ENCODE peak calls at places on chromosomes 2 and 18, in ten cellular contexts. L is MM.1S, P is heart left ventricle, J is AG10803, O is cardiac muscle cell, S is AG09309, T is fibroblast of lung, H is epithelial cell of esophagus, U is transverse colon, B is PC-3. F is an unnamed sample.

GRCh38 chr18:34720220-34720619 is 10.1 kb downstream of the DTNA start:
- DNase-seq in O (no peak), S (no peak), H (no peak), B (no peak), U (no peak), L (no peak), T (no peak), J (no peak), P (no peak), F (no peak)

GRCh38 chr2:223043164-223043941 is 8.6 kb upstream of the KCNE4 start:
- DNase-seq in B (no peak), H (no peak), S (no peak), T (no peak), J (no peak), L (no peak), U (no peak), P (no peak), O (no peak), F (no peak)

GRCh38 chr2:240452471-240453256 is 17.2 kb downstream of the GPC1 start:
- DNase-seq in L (peak; percentile 56), H (peak; percentile 53), U (peak; percentile 68), O (peak; percentile 85), S (no peak), P (peak; percentile 70), T (peak; percentile 55), J (peak; percentile 36), B (peak; percentile 70), F (no peak)

GRCh38 chr2:168545439-168546082 is 89.5 kb downstream of the CERS6 start:
- DNase-seq in L (no peak), H (peak; percentile 97), J (peak; percentile 84), O (peak; percentile 22), S (peak; percentile 52), T (peak; percentile 97), U (no peak), P (peak; percentile 37), B (peak; percentile 94), F (peak; percentile 45)

GRCh38 chr2:239461551-239462515 is 61.0 kb upstream of the HDAC4 start:
- DNase-seq in U (peak; percentile 3), L (no peak), H (no peak), O (no peak), S (peak; percentile 13), J (no peak), T (no peak), B (no peak), P (no peak), F (no peak)

GRCh38 chr2:190723397-190724090 is 74.7 kb downstream of the NAB1 start:
- DNase-seq in U (no peak), O (no peak), B (no peak), T (no peak), H (no peak), J (no peak), L (no peak), P (no peak), S (no peak), F (no peak)

GRCh38 chr18:8889479-8889878 is 184.1 kb downstream of the MTCL1 start:
- DNase-seq in J (peak; percentile 83), L (no peak), H (no peak), O (no peak), B (no peak), S (peak; percentile 20), T (peak; percentile 89), P (no peak), U (no peak), F (no peak)

GRCh38 chr18:80171190-80171872 is 62.3 kb downstream of the ADNP2 start:
- DNase-seq in P (peak; percentile 50), O (peak; percentile 36), S (peak; percentile 20), H (peak; percentile 54), L (no peak), T (peak; percentile 83), U (peak; percentile 50), J (peak; percentile 68), B (peak; percentile 29), F (no peak)

GRCh38 chr18:13361422-13361821 is 142.9 kb downstream of the LDLRAD4 start:
- DNase-seq in B (no peak), P (no peak), H (no peak), U (no peak), T (no peak), L (no peak), J (no peak), S (no peak), O (no peak), F (no peak)

GRCh38 chr18:49130261-49130660 is 179.5 kb upstream of the SMAD7 start:
- DNase-seq in B (no peak), H (no peak), U (no peak), L (no peak), T (no peak), S (no peak), P (no peak), O (no peak), J (no peak), F (no peak)

GRCh38 chr18:73479472-73479871 is 611.7 kb upstream of the NETO1 start:
- DNase-seq in U (no peak), S (no peak), T (peak; percentile 45), P (no peak), O (no peak), B (peak; percentile 13), L (no peak), J (peak; percentile 41), H (peak; percentile 27), F (no peak)

GRCh38 chr2:158745067-158745865 is 49.9 kb upstream of the DAPL1 start:
- DNase-seq in S (peak; percentile 24), J (peak; percentile 66), O (peak; percentile 78), B (peak; percentile 76), H (peak; percentile 80), U (peak; percentile 37), L (peak; percentile 43), T (peak; percentile 67), P (peak; percentile 56), F (no peak)
- H3K4me3 ChIP-seq in S (no peak overlapping the region), J (no peak overlapping the region), O (no peak overlapping the region), B (no peak overlapping the region), H (no peak overlapping the region), U (no peak overlapping the region), L (no peak overlapping the region), T (no peak overlapping the region), P (no peak overlapping the region), F (no peak overlapping the region)

GRCh38 chr2:69645026-69645425 is 1.5 kb upstream of the AAK1 start:
- DNase-seq in J (no peak), L (no peak), B (peak; percentile 13), H (no peak), O (peak; percentile 18), S (no peak), P (no peak), T (no peak), U (no peak), F (no peak)
- TF ChIP-seq CTCF in J (no peak), L (no peak), B (no peak), H (no peak), O (no peak), S (no peak), P (no peak), T (no peak), U (no peak), F (no peak)

GRCh38 chr18:60067426-60068210 is 167.8 kb downstream of the PMAIP1 start:
- DNase-seq in B (no peak), U (no peak), O (peak; percentile 25), P (no peak), J (no peak), H (peak; percentile 14), L (no peak), S (no peak), T (peak; percentile 7), F (no peak)

GRCh38 chr18:60070631-60071030 is 170.8 kb downstream of the PMAIP1 start:
- DNase-seq in J (no peak), U (no peak), B (peak; percentile 72), S (no peak), L (no peak), H (peak; percentile 62), P (no peak), T (peak; percentile 50), O (no peak), F (no peak)

GRCh38 chr18:60064271-60064670 is 164.5 kb downstream of the PMAIP1 start:
- DNase-seq in J (no peak), P (no peak), L (no peak), O (no peak), B (peak; percentile 84), U (no peak), H (peak; percentile 72), S (no peak), T (peak; percentile 31), F (no peak)

GRCh38 chr18:60069145-60069544 is 169.3 kb downstream of the PMAIP1 start:
- DNase-seq in S (no peak), H (no peak), P (no peak), J (no peak), T (no peak), U (no peak), O (no peak), L (no peak), B (peak; percentile 20), F (no peak)

DNA sequence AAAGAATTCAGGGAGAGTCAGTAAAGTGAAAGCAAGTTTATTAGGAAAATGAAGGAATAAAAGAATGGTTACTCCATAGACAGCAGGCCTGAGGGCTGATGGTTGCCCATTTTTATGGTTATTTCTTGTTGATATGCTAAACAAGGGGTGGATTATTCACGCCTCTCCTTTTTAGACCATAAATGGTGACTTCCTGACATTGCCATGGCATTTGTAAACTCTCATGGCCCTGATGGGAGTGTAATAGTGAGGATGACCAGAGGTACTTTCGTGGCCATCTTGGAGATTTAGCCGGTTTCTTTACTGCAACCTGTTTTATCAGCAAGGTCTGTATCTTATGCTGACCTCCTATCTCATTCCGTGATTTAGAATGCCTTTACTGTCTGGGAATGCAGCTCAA is 166.8 kb downstream of the PMAIP1 start:
- DNase-seq in H (no peak), U (no peak), T (no peak), B (no peak), P (no peak), J (no peak), O (no peak), S (no peak), L (no peak), F (no peak)
- H3K4me3 ChIP-seq in H (no peak overlapping the region), U (no peak overlapping the region), T (no peak overlapping the region), B (no peak overlapping the region), P (no peak overlapping the region), J (no peak overlapping the region), O (no peak overlapping the region), S (no peak overlapping the region), L (no peak overlapping the region), F (no peak overlapping the region)

GRCh38 chr18:75859533-75859932 is 432.0 kb upstream of the SMIM21 start:
- DNase-seq in H (no peak), B (no peak), T (no peak), U (no peak), J (no peak), P (no peak), S (no peak), O (no peak), L (no peak), F (no peak)

GRCh38 chr18:75858754-75859153 is 431.3 kb upstream of the SMIM21 start:
- DNase-seq in O (no peak), H (no peak), P (no peak), S (no peak), L (no peak), U (no peak), T (no peak), J (no peak), B (no peak), F (no peak)

GRCh38 chr18:75854174-75854573 is 426.7 kb upstream of the SMIM21 start:
- DNase-seq in L (peak; percentile 21), U (peak; percentile 24), H (no peak), T (no peak), O (no peak), J (no peak), P (no peak), B (peak; percentile 20), S (no peak), F (peak; percentile 3)

GRCh38 chr18:75857558-75857957 is 430.1 kb upstream of the SMIM21 start:
- DNase-seq in S (no peak), L (no peak), T (no peak), H (no peak), P (no peak), J (no peak), O (no peak), U (no peak), B (no peak), F (no peak)

GRCh38 chr18:75854808-75855207 is 427.3 kb upstream of the SMIM21 start:
- DNase-seq in L (no peak), P (no peak), B (no peak), H (no peak), T (no peak), S (no peak), O (no peak), J (no peak), U (no peak), F (no peak)
- TF ChIP-seq CTCF in L (no peak), P (no peak), B (no peak), H (no peak), T (no peak), S (no peak), O (no peak), J (no peak), U (no peak), F (no peak)